ENCODE peak calls at places on chromosomes 6 and 20, in nine cellular contexts. L is tibial artery, P is PC-9, F is hepatocyte, Z is tibial nerve, I is cardiac fibroblast, A is Peyer's patch, D is AG04450, N is spleen. T is an unnamed sample.

GRCh38 chr6:39881851-39882566 is 52.3 kb downstream of the MOCS1 start:
- DNase-seq in L (peak; percentile 85), P (no peak), F (no peak), Z (peak; percentile 36), I (peak; percentile 92), A (no peak), D (peak; percentile 70), N (no peak), T (no peak)

GRCh38 chr6:30679765-30680535 is 6.5 kb downstream of the PPP1R18 start:
- DNase-seq in L (no peak), P (no peak), F (no peak), Z (no peak), I (no peak), A (no peak), D (no peak), N (peak; percentile 58), T (no peak)

GRCh38 chr6:89984926-89985743 is 90.9 kb downstream of the GJA10 start:
- DNase-seq in L (no peak), P (no peak), F (peak; percentile 28), Z (no peak), I (peak; percentile 39), A (no peak), D (no peak), N (peak; percentile 83), T (peak; percentile 63)

GRCh38 chr6:167652701-167653095 is 174.0 kb upstream of the AFDN start:
- DNase-seq in L (peak; percentile 76), P (no peak), F (no peak), Z (no peak), I (no peak), A (peak; percentile 37), D (no peak), N (peak; percentile 82), T (no peak)

GRCh38 chr6:91352878-91353277 is 766.0 kb upstream of the MAP3K7 start:
- DNase-seq in L (no peak), P (no peak), F (peak; percentile 11), Z (no peak), I (no peak), A (no peak), D (no peak), N (no peak), T (no peak)

GRCh38 chr20:10618611-10619245 is 55.1 kb downstream of the JAG1 start:
- DNase-seq in L (no peak), P (no peak), F (no peak), Z (no peak), I (peak; percentile 44), A (no peak), D (no peak), N (no peak), T (no peak)

GRCh38 chr20:3093861-3094361 is 9.4 kb upstream of the AVP start:
- DNase-seq in L (no peak), P (no peak), F (no peak), Z (no peak), I (no peak), A (no peak), D (no peak), N (no peak), T (no peak)

GRCh38 chr6:154039231-154039842 is at the start of gene OPRM1:
- DNase-seq in L (peak; percentile 66), P (no peak), F (peak; percentile 77), Z (no peak), I (peak; percentile 31), A (no peak), D (no peak), N (no peak), T (peak; percentile 69)

GRCh38 chr6:87661016-87661415 is 41.0 kb downstream of the AKIRIN2 start:
- DNase-seq in L (no peak), P (no peak), F (no peak), Z (no peak), I (peak; percentile 45), A (no peak), D (no peak), N (no peak), T (no peak)

GRCh38 chr6:69863766-69864165 is 2.6 kb upstream of the COL19A1 start:
- DNase-seq in L (no peak), P (no peak), F (no peak), Z (no peak), I (no peak), A (no peak), D (no peak), N (no peak), T (no peak)

GRCh38 chr6:61953881-61954280 is 332.1 kb downstream of the KHDRBS2 start:
- DNase-seq in L (no peak), P (no peak), F (no peak), Z (no peak), I (no peak), A (no peak), D (no peak), N (no peak), T (no peak)

GRCh38 chr6:109397020-109397419 is 14.8 kb upstream of the CD164 start:
- DNase-seq in L (no peak), P (no peak), F (no peak), Z (no peak), I (peak; percentile 64), A (no peak), D (no peak), N (no peak), T (no peak)
- TF ChIP-seq CTCF in L (no peak), P (peak; percentile 64), F (peak; percentile 35), Z (peak; percentile 18), I (peak; percentile 44), A (peak; percentile 45), D (peak; percentile 64), N (no peak), T (peak; percentile 32)

GRCh38 chr6:6583836-6584235 is 4.7 kb upstream of the LY86 start:
- DNase-seq in L (no peak), P (no peak), F (no peak), Z (no peak), I (no peak), A (no peak), D (no peak), N (no peak), T (no peak)

GRCh38 chr6:6582111-6582510 is 6.4 kb upstream of the LY86 start:
- DNase-seq in L (no peak), P (no peak), F (no peak), Z (no peak), I (no peak), A (no peak), D (no peak), N (no peak), T (no peak)

GRCh38 chr6:6585003-6585311 is 3.6 kb upstream of the LY86 start:
- DNase-seq in L (no peak), P (no peak), F (no peak), Z (no peak), I (no peak), A (no peak), D (no peak), N (no peak), T (no peak)

GRCh38 chr6:6586167-6586566 is 2.4 kb upstream of the LY86 start:
- DNase-seq in L (no peak), P (no peak), F (no peak), Z (no peak), I (no peak), A (no peak), D (no peak), N (no peak), T (no peak)

DNA sequence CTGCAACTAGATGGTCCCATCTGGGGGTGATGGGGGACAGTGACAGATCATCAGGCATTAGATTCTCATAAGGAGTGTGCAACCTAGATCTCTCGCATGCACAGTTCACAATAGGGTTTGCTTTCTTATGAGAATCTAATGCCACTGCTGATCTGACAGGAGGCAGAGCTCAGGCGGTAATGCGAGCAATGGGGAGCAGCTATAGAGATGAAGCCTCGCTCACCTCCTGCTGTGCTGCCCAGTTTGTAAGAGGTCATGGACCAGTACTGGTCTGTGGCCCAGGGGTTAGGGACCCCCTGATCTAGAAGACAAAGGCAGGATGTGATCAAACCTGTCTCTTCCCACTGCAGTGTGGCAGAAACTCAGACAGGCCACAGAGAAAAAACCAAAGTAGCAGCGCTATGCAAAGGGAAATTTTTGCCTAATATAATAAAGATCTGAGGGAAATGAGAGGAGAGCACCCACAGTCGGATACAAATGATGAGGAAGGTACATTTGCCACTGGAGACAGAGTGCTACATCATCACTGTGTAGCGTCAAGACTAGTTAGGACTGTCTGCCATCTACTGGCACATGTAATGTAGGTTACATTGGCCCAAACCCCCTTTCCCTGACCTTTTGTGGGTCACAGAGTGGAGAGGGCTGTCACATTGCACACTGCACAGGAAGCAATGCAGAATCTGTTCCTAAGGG is 4.1 kb upstream of the LY86 start:
- DNase-seq in L (no peak), P (no peak), F (no peak), Z (no peak), I (no peak), A (no peak), D (no peak), N (no peak), T (no peak)
- TF ChIP-seq CTCF in L (no peak), P (no peak), F (no peak), Z (no peak), I (no peak), A (no peak), D (no peak), N (no peak), T (no peak)

DNA sequence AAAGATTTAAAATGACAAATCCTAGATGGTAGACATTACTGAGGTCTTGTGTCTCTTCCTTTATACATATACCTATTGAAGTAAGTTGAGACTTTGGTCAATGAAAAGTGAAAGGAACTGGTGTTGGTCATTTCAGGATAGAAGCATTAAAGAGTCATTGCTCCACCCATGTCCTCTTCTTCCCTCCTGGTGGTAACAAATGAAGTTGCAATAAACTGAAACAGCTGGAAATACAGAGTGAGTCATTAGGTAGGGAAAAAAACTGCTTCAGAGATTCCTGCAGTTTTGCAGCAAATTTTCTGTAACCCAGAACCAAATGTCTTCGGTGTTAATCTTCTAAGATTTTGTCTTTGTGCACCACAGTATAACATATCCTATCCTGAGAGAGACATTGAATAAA is 447.9 kb downstream of the EYS start:
- DNase-seq in L (no peak), P (no peak), F (peak; percentile 11), Z (no peak), I (peak; percentile 21), A (no peak), D (peak; percentile 0), N (no peak), T (no peak)
- TF ChIP-seq CTCF in L (no peak), P (no peak), F (no peak), Z (no peak), I (peak; percentile 13), A (no peak), D (peak; percentile 59), N (no peak), T (no peak)

GRCh38 chr6:3748726-3749389 is 2.7 kb downstream of the PXDC1 start:
- DNase-seq in L (no peak), P (no peak), F (no peak), Z (no peak), I (no peak), A (no peak), D (no peak), N (no peak), T (peak; percentile 53)

GRCh38 chr6:3746696-3747095 is 4.8 kb downstream of the PXDC1 start:
- DNase-seq in L (peak; percentile 62), P (no peak), F (no peak), Z (no peak), I (no peak), A (no peak), D (no peak), N (no peak), T (no peak)

GRCh38 chr6:3747100-3747737 is 4.3 kb downstream of the PXDC1 start:
- DNase-seq in L (peak; percentile 62), P (no peak), F (no peak), Z (no peak), I (no peak), A (no peak), D (no peak), N (no peak), T (no peak)

GRCh38 chr6:3749390-3749978 is 2.0 kb downstream of the PXDC1 start:
- DNase-seq in L (peak; percentile 85), P (no peak), F (peak; percentile 85), Z (no peak), I (no peak), A (peak; percentile 77), D (no peak), N (no peak), T (peak; percentile 78)

GRCh38 chr6:3748208-3748701 is 3.3 kb downstream of the PXDC1 start:
- DNase-seq in L (peak; percentile 91), P (peak; percentile 45), F (peak; percentile 80), Z (peak; percentile 73), I (peak; percentile 79), A (peak; percentile 75), D (no peak), N (no peak), T (no peak)
- TF ChIP-seq CTCF in L (peak; percentile 69), P (peak; percentile 63), F (peak; percentile 64), Z (peak; percentile 51), I (peak; percentile 86), A (peak; percentile 74), D (peak; percentile 76), N (no peak), T (peak; percentile 53)

T was measured in upper lobe of right lung.